ENCODE peak calls at places on chromosomes 4 and X, in nine cellular contexts. D is adrenal gland, L is mammary epithelial cell, N is fibroblast of lung, G is colonic mucosa, X is Karpas-422, Q is endodermal cell, U is gastrocnemius medialis, W is cardiac muscle cell. H is an unnamed sample.

GRCh38 chrX:17986440-17986839 is 125.3 kb upstream of the RAI2 start:
- DNase-seq in U (no peak), W (no peak), X (no peak), Q (no peak), N (no peak), L (no peak), D (no peak), G (no peak), H (no peak)

GRCh38 chr4:100504086-100504874 is 13.5 kb downstream of the EMCN start:
- DNase-seq in N (no peak), L (no peak), X (no peak), Q (peak; percentile 62), G (no peak), U (no peak), W (no peak), D (peak; percentile 19), H (no peak)

GRCh38 chr4:113145519-113146291 is 96.3 kb downstream of the ANK2 start:
- DNase-seq in G (no peak), U (peak; percentile 30), D (no peak), W (peak; percentile 87), Q (peak; percentile 89), N (no peak), L (no peak), X (no peak), H (no peak)

GRCh38 chrX:154652311-154653047 is 900 bp downstream of the CTAG2 start:
- DNase-seq in D (no peak), G (no peak), X (no peak), N (no peak), Q (no peak), L (no peak), U (no peak), W (no peak), H (no peak)

GRCh38 chrX:40153335-40154221 is 55.8 kb upstream of the BCOR start:
- DNase-seq in N (peak; percentile 52), X (peak; percentile 64), U (no peak), G (peak; percentile 71), Q (peak; percentile 83), D (no peak), W (peak; percentile 68), L (no peak), H (peak; percentile 54)

GRCh38 chr4:108118505-108118904 is 50.2 kb downstream of the LEF1 start:
- DNase-seq in L (peak; percentile 45), W (no peak), X (no peak), G (no peak), U (no peak), Q (no peak), D (no peak), N (no peak), H (no peak)

GRCh38 chrX:110322603-110323002 is 4.7 kb upstream of the AMMECR1 start:
- DNase-seq in X (no peak), D (no peak), Q (no peak), U (no peak), N (no peak), L (no peak), G (no peak), W (no peak), H (no peak)

GRCh38 chr4:163548481-163549243 is 54.2 kb downstream of the TMA16 start:
- DNase-seq in U (no peak), G (peak; percentile 33), W (peak; percentile 66), D (no peak), N (peak; percentile 78), Q (no peak), L (peak; percentile 29), X (peak; percentile 85), H (no peak)

GRCh38 chr4:81459233-81459632 is 12.5 kb downstream of the RASGEF1B start:
- DNase-seq in U (no peak), W (no peak), Q (no peak), L (no peak), X (no peak), D (no peak), N (no peak), G (no peak), H (no peak)

GRCh38 chr4:81460115-81460836 is 11.4 kb downstream of the RASGEF1B start:
- DNase-seq in L (no peak), U (no peak), Q (no peak), D (no peak), G (no peak), W (no peak), N (no peak), X (no peak), H (no peak)

GRCh38 chr4:81455895-81456294 is 15.8 kb downstream of the RASGEF1B start:
- DNase-seq in W (no peak), L (no peak), D (no peak), N (no peak), Q (no peak), G (no peak), X (no peak), U (no peak), H (no peak)

GRCh38 chr4:81457345-81457744 is 14.4 kb downstream of the RASGEF1B start:
- DNase-seq in Q (no peak), L (no peak), N (no peak), D (no peak), U (no peak), G (no peak), W (no peak), X (no peak), H (no peak)

DNA sequence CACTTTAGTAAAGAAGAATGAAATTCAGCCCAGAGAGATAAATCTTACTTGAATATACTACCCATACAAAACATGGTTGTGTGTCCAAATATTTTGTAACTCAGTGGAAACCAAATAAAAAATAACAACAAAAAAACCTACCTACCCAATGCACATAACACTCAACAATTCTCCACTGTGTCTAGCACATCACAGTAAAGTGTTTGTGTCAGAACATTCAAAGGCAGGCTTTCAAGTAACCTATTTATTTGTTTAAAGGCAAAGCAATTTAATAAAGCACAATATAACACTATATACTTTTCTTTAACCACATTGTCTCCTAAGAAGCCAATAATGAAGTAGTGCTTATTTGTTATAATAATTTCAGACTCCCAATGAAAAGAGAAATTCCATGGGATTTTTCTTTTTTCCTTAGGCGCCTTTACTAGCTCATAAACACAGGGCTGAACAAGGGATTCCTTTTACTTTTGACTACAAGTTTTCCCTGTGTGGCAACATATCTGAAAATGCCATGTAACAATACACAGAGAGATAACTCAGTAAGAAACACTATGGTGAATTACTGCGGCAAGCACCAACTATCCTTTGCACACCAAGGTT is 13.7 kb downstream of the RASGEF1B start:
- DNase-seq in L (no peak), G (no peak), Q (no peak), W (no peak), N (no peak), U (no peak), D (no peak), X (no peak), H (no peak)
- H3K27ac ChIP-seq in L (no peak overlapping the region), G (no peak overlapping the region), Q (no peak overlapping the region), W (no peak overlapping the region), N (no peak overlapping the region), U (no peak overlapping the region), D (no peak overlapping the region), X (no peak overlapping the region), H (no peak overlapping the region)

GRCh38 chr4:118034061-118034785 is at the start of gene NDST3:
- DNase-seq in D (no peak), Q (peak; percentile 88), L (peak; percentile 61), U (no peak), N (peak; percentile 65), W (peak; percentile 87), G (peak; percentile 26), X (peak; percentile 42), H (peak; percentile 78)

GRCh38 chr4:118036336-118036735 is 2.0 kb downstream of the NDST3 start:
- DNase-seq in X (no peak), U (no peak), L (no peak), G (no peak), N (no peak), W (no peak), Q (no peak), D (no peak), H (no peak)

GRCh38 chr4:118035309-118035708 is 1.0 kb downstream of the NDST3 start:
- DNase-seq in L (no peak), N (no peak), D (no peak), U (no peak), G (no peak), X (no peak), W (no peak), Q (no peak), H (no peak)

GRCh38 chr4:118032691-118033090 is 1.6 kb upstream of the NDST3 start:
- DNase-seq in D (no peak), L (peak; percentile 51), Q (peak; percentile 64), W (no peak), X (no peak), N (peak; percentile 5), U (no peak), G (no peak), H (no peak)

GRCh38 chr4:118033148-118034060 is 882 bp upstream of the NDST3 start:
- DNase-seq in W (peak; percentile 66), D (no peak), X (no peak), Q (peak; percentile 89), L (peak; percentile 38), G (peak; percentile 63), U (no peak), N (peak; percentile 57), H (peak; percentile 66)
- H3K4me3 ChIP-seq in W (peak overlapping the region; percentile 56), D (no peak overlapping the region), X (no peak overlapping the region), Q (peak overlapping the region; percentile 69), L (peak overlapping the region; percentile 51), G (peak overlapping the region; percentile 42), U (peak overlapping the region; percentile 33), N (peak overlapping the region; percentile 56), H (peak overlapping the region; percentile 64)

GRCh38 chrX:13478740-13479451 is 90.5 kb upstream of the EGFL6 start:
- DNase-seq in W (no peak), G (no peak), D (no peak), L (no peak), X (no peak), Q (no peak), U (no peak), N (no peak), H (no peak)

GRCh38 chrX:13472975-13473665 is 96.3 kb upstream of the EGFL6 start:
- DNase-seq in L (no peak), W (no peak), D (no peak), X (no peak), Q (no peak), G (no peak), N (no peak), U (no peak), H (no peak)

GRCh38 chrX:13473666-13474516 is 95.5 kb upstream of the EGFL6 start:
- DNase-seq in D (no peak), Q (no peak), X (no peak), W (no peak), L (no peak), N (peak; percentile 50), G (no peak), U (no peak), H (no peak)

GRCh38 chrX:13479452-13479813 is 90.0 kb upstream of the EGFL6 start:
- DNase-seq in W (no peak), X (no peak), D (no peak), L (no peak), G (no peak), Q (no peak), U (no peak), N (no peak), H (no peak)

GRCh38 chrX:13476384-13476783 is 93.0 kb upstream of the EGFL6 start:
- DNase-seq in Q (no peak), N (no peak), D (no peak), X (no peak), G (no peak), W (no peak), L (no peak), U (no peak), H (no peak)
- H3K27me3 ChIP-seq in Q (no peaks in the 10 kb centered on the region), N (no peaks in the 10 kb centered on the region), D (peaks cover 17% of the 10 kb centered on the region), X (no peaks in the 10 kb centered on the region), G (no peaks in the 10 kb centered on the region), W (no peaks in the 10 kb centered on the region), L (no peaks in the 10 kb centered on the region), U (no peaks in the 10 kb centered on the region), H (no peaks in the 10 kb centered on the region)

DNA sequence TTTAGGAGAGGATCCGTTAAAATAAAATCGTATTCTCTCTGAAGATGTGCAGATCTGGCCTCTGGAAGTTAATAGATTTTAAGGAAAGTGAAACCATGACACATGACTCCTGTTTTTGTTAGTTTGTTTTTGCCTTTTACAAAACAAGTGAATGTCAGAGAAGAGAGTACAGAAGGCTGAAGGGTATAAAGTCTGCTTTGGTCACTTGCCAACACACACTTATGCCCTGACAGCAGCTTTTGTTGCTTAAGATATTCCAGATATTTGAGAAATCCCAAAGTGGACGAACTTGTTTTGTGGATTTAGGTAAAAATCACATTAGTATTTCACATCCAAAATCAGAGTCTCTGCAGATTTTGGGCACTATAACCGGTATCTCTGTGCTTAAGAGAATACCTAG is 192.4 kb upstream of the RASGEF1B start:
- DNase-seq in U (no peak), N (no peak), X (no peak), G (no peak), Q (no peak), L (peak; percentile 8), D (no peak), W (peak; percentile 22), H (no peak)
- H3K27ac ChIP-seq in U (no peak overlapping the region), N (no peak overlapping the region), X (no peak overlapping the region), G (no peak overlapping the region), Q (no peak overlapping the region), L (no peak overlapping the region), D (no peak overlapping the region), W (no peak overlapping the region), H (no peak overlapping the region)

H was measured in stomach.